ENCODE peak calls at places on chromosomes 16 and 17, in ten cellular contexts. E is thoracic aorta, U is epithelial cell of proximal tubule, M is OCI-LY7, Y is MM.1S, J is body of pancreas, Q is AG04450, L is AG10803, G is Peyer's patch, X is heart left ventricle. R is an unnamed sample.

GRCh38 chr17:55451203-55451641 is 29.6 kb upstream of the MMD start:
- DNase-seq in E (no peak), U (no peak), M (no peak), Y (no peak), J (no peak), Q (no peak), L (peak), G (no peak), X (no peak), R (peak)

GRCh38 chr16:48558269-48558915 is 51.6 kb downstream of the N4BP1 start:
- DNase-seq in E (no peak), U (no peak), M (no peak), Y (no peak), J (no peak), Q (no peak), L (peak), G (no peak), X (no peak), R (peak)

GRCh38 chr16:10517868-10518267 is 62.5 kb downstream of the EMP2 start:
- DNase-seq in E (no peak), U (no peak), M (no peak), Y (no peak), J (no peak), Q (no peak), L (no peak), G (no peak), X (no peak), R (no peak)

GRCh38 chr17:68955181-68955841 is at the start of gene ABCA8:
- DNase-seq in E (no peak), U (no peak), M (no peak), Y (no peak), J (peak), Q (peak), L (peak), G (no peak), X (peak), R (peak)

GRCh38 chr16:11130978-11131665 is 124.9 kb downstream of the SOCS1 start:
- DNase-seq in E (no peak), U (no peak), M (no peak), Y (no peak), J (no peak), Q (no peak), L (no peak), G (no peak), X (no peak), R (no peak)

GRCh38 chr16:80924372-80924978 is 82.2 kb downstream of the CMC2 start:
- DNase-seq in E (no peak), U (no peak), M (peak), Y (no peak), J (peak), Q (no peak), L (peak), G (no peak), X (peak), R (peak)

GRCh38 chr16:14309001-14309886 is 238.1 kb downstream of the MRTFB start:
- DNase-seq in E (no peak), U (no peak), M (peak), Y (no peak), J (peak), Q (no peak), L (peak), G (no peak), X (no peak), R (no peak)

GRCh38 chr16:8892101-8892575 is 10.0 kb downstream of the LITAFD start:
- DNase-seq in E (no peak), U (no peak), M (no peak), Y (no peak), J (no peak), Q (no peak), L (no peak), G (peak), X (no peak), R (no peak)

GRCh38 chr16:67923414-67924127 is 8.1 kb downstream of the CTRL start:
- DNase-seq in E (no peak), U (no peak), M (no peak), Y (no peak), J (peak), Q (no peak), L (no peak), G (no peak), X (no peak), R (peak)

GRCh38 chr17:72344613-72345012 is 223.8 kb downstream of the SOX9 start:
- DNase-seq in E (no peak), U (no peak), M (no peak), Y (no peak), J (no peak), Q (no peak), L (no peak), G (no peak), X (no peak), R (no peak)

GRCh38 chr16:9567674-9568073 is 476.2 kb downstream of the HAPSTR1 start:
- DNase-seq in E (no peak), U (no peak), M (no peak), Y (no peak), J (no peak), Q (no peak), L (no peak), G (no peak), X (no peak), R (no peak)

GRCh38 chr16:89334461-89334860 is 117.0 kb downstream of the ZNF778 start:
- DNase-seq in E (no peak), U (no peak), M (no peak), Y (no peak), J (no peak), Q (no peak), L (no peak), G (no peak), X (no peak), R (no peak)

GRCh38 chr17:66087073-66087472 is 104.9 kb downstream of the CEP112 start:
- DNase-seq in E (no peak), U (no peak), M (no peak), Y (no peak), J (no peak), Q (no peak), L (peak), G (no peak), X (no peak), R (peak)

GRCh38 chr16:11133344-11133921 is 122.6 kb downstream of the SOCS1 start:
- DNase-seq in E (peak), U (peak), M (no peak), Y (no peak), J (peak), Q (peak), L (peak), G (peak), X (peak), R (peak)

GRCh38 chr16:86512301-86512859 is 2.1 kb downstream of the FOXF1 start:
- DNase-seq in E (no peak), U (no peak), M (no peak), Y (no peak), J (no peak), Q (no peak), L (no peak), G (no peak), X (no peak), R (peak)

GRCh38 chr16:11165349-11165748 is 90.7 kb downstream of the SOCS1 start:
- DNase-seq in E (no peak), U (no peak), M (no peak), Y (no peak), J (no peak), Q (no peak), L (no peak), G (no peak), X (no peak), R (no peak)

GRCh38 chr17:55705847-55706246 is 16.8 kb downstream of the TMEM100 start:
- DNase-seq in E (no peak), U (no peak), M (no peak), Y (peak), J (no peak), Q (no peak), L (no peak), G (no peak), X (no peak), R (no peak)

GRCh38 chr17:79622776-79623175 is 11.9 kb upstream of the RBFOX3 start:
- DNase-seq in E (no peak), U (no peak), M (no peak), Y (no peak), J (peak), Q (no peak), L (no peak), G (no peak), X (peak), R (no peak)

GRCh38 chr17:50956750-50957523 is 90.8 kb upstream of the TOB1 start:
- DNase-seq in E (no peak), U (no peak), M (peak), Y (peak), J (peak), Q (peak), L (peak), G (peak), X (peak), R (peak)

GRCh38 chr16:72475688-72476087 is 303.7 kb upstream of the PMFBP1 start:
- DNase-seq in E (no peak), U (no peak), M (no peak), Y (no peak), J (no peak), Q (no peak), L (no peak), G (no peak), X (no peak), R (no peak)

GRCh38 chr17:6381052-6381451 is 53.9 kb downstream of the AIPL1 start:
- DNase-seq in E (no peak), U (no peak), M (no peak), Y (no peak), J (no peak), Q (no peak), L (peak), G (no peak), X (no peak), R (no peak)

GRCh38 chr17:40612510-40613244 is 34.9 kb downstream of the SMARCE1 start:
- DNase-seq in E (no peak), U (no peak), M (no peak), Y (no peak), J (no peak), Q (no peak), L (no peak), G (peak), X (no peak), R (no peak)

GRCh38 chr16:35910409-35910808 is 2451.0 kb downstream of the TP53TG3F start:
- DNase-seq in E (no peak), U (no peak), M (no peak), Y (no peak), J (no peak), Q (no peak), L (no peak), G (no peak), X (no peak), R (no peak)

GRCh38 chr17:79741751-79742588 is 11.2 kb downstream of the ENPP7 start:
- DNase-seq in E (no peak), U (no peak), M (peak), Y (peak), J (peak), Q (no peak), L (peak), G (peak), X (peak), R (peak)

GRCh38 chr17:49556183-49556943 is 19.3 kb upstream of the NXPH3 start:
- DNase-seq in E (no peak), U (no peak), M (peak), Y (peak), J (peak), Q (no peak), L (peak), G (peak), X (peak), R (peak)

GRCh38 chr17:12388206-12388605 is 277.5 kb upstream of the MYOCD start:
- DNase-seq in E (no peak), U (no peak), M (no peak), Y (no peak), J (no peak), Q (peak), L (peak), G (no peak), X (no peak), R (peak)

GRCh38 chr17:17424552-17424951 is 52.2 kb upstream of the MED9 start:
- DNase-seq in E (no peak), U (no peak), M (peak), Y (no peak), J (no peak), Q (no peak), L (no peak), G (no peak), X (no peak), R (no peak)

GRCh38 chr16:27242868-27243590 is 25.5 kb downstream of the NSMCE1 start:
- DNase-seq in E (peak), U (peak), M (no peak), Y (peak), J (no peak), Q (peak), L (peak), G (no peak), X (peak), R (peak)

GRCh38 chr17:81329279-81329926 is 34.3 kb upstream of the SLC38A10 start:
- DNase-seq in E (no peak), U (no peak), M (no peak), Y (peak), J (peak), Q (peak), L (peak), G (peak), X (peak), R (peak)

GRCh38 chr17:4860651-4861050 is 27.5 kb downstream of the MINK1 start:
- DNase-seq in E (no peak), U (no peak), M (no peak), Y (no peak), J (no peak), Q (no peak), L (no peak), G (no peak), X (no peak), R (no peak)
- H3K4me3 ChIP-seq in E (no peak), U (no peak), M (no peak), Y (no peak), J (no peak), Q (no peak), L (no peak), G (no peak), X (no peak), R (no peak)

DNA sequence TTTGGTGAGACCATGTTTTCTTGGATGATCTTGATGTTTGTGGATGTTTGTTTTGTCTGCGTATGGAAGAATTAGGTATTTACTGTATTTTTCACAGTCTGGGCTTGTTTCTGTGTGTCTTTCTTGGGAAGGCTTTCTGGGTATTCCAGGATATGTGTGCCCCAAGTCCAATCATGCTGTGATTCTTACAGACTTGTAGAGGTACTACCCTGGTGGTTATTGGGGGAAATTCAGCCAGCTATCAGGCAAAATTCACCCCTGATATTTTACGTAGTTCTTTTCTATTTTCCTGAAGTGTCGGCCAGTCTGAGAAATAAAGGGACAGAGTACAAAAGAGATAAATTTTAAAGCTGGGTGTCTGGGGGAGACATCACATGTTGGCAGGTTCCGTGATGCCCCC is 33.4 kb upstream of the ARL4D start:
- DNase-seq in E (no peak), U (no peak), M (no peak), Y (no peak), J (no peak), Q (no peak), L (no peak), G (no peak), X (no peak), R (no peak)
- TF ChIP-seq CTCF in E (no peak), U (peak), M (no peak), Y (peak), J (no peak), Q (peak), L (peak), G (no peak), X (no peak), R (peak)

GRCh38 chr17:36650096-36650764 is 48.8 kb downstream of the MRM1 start:
- DNase-seq in E (no peak), U (no peak), M (no peak), Y (no peak), J (no peak), Q (no peak), L (no peak), G (no peak), X (no peak), R (no peak)

GRCh38 chr17:36647598-36647997 is 46.2 kb downstream of the MRM1 start:
- DNase-seq in E (no peak), U (no peak), M (no peak), Y (no peak), J (no peak), Q (no peak), L (no peak), G (no peak), X (no peak), R (no peak)

GRCh38 chr17:36657390-36657762 is 56.0 kb downstream of the MRM1 start:
- DNase-seq in E (no peak), U (no peak), M (no peak), Y (no peak), J (no peak), Q (no peak), L (no peak), G (no peak), X (no peak), R (no peak)

GRCh38 chr17:36653374-36653773 is 52.0 kb downstream of the MRM1 start:
- DNase-seq in E (no peak), U (no peak), M (no peak), Y (no peak), J (no peak), Q (no peak), L (no peak), G (no peak), X (no peak), R (no peak)

DNA sequence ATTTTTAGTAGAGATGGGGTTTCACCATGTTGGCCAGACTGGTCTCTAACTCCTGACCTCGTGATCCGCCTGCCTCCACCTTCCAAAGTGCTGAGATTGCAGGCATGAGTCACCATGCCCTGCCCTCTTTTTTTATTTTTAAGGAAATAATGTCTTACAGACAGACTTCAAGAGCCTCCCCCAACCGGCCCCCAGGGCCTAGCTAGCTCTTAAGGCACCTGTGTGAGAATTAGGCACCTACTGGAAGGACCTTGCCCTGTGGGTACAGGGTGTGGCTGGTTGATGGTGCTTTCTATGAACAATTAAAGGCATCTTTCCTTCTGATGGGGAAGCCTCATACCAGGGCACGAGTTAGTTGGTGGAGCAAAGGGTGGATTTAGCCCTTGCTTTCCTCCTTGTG is 51.3 kb downstream of the MRM1 start:
- DNase-seq in E (no peak), U (no peak), M (no peak), Y (no peak), J (no peak), Q (no peak), L (no peak), G (no peak), X (no peak), R (peak)
- H3K4me3 ChIP-seq in E (no peak), U (no peak), M (no peak), Y (no peak), J (no peak), Q (no peak), L (no peak), G (no peak), X (no peak), R (no peak)

GRCh38 chr17:74043976-74044375 is 159.5 kb upstream of the RPL38 start:
- DNase-seq in E (no peak), U (no peak), M (no peak), Y (no peak), J (no peak), Q (no peak), L (no peak), G (no peak), X (no peak), R (no peak)
- TF ChIP-seq CTCF in E (no peak), U (no peak), M (no peak), Y (no peak), J (no peak), Q (no peak), L (no peak), G (no peak), X (no peak), R (no peak)

GRCh38 chr17:82664701-82665182 is 16.5 kb upstream of the WDR45B start:
- DNase-seq in E (no peak), U (no peak), M (no peak), Y (no peak), J (no peak), Q (no peak), L (no peak), G (no peak), X (peak), R (no peak)

GRCh38 chr17:82665226-82665625 is 17.0 kb upstream of the WDR45B start:
- DNase-seq in E (no peak), U (no peak), M (no peak), Y (no peak), J (no peak), Q (no peak), L (no peak), G (no peak), X (peak), R (no peak)

GRCh38 chr17:82662711-82663261 is 14.5 kb upstream of the WDR45B start:
- DNase-seq in E (no peak), U (no peak), M (no peak), Y (no peak), J (no peak), Q (no peak), L (no peak), G (no peak), X (peak), R (no peak)

GRCh38 chr17:82663381-82664275 is 15.4 kb upstream of the WDR45B start:
- DNase-seq in E (no peak), U (no peak), M (no peak), Y (no peak), J (no peak), Q (no peak), L (no peak), G (no peak), X (peak), R (no peak)

GRCh38 chr17:82664276-82664575 is 16.0 kb upstream of the WDR45B start:
- DNase-seq in E (no peak), U (no peak), M (no peak), Y (no peak), J (no peak), Q (no peak), L (no peak), G (no peak), X (peak), R (no peak)
- H3K4me3 ChIP-seq in E (no peak), U (no peak), M (no peak), Y (no peak), J (no peak), Q (no peak), L (no peak), G (no peak), X (no peak), R (no peak)

GRCh38 chr17:45648642-45649041 is 135.5 kb upstream of the CRHR1 start:
- DNase-seq in E (no peak), U (no peak), M (no peak), Y (no peak), J (no peak), Q (no peak), L (no peak), G (no peak), X (no peak), R (no peak)
- TF ChIP-seq CTCF in E (no peak), U (peak), M (peak), Y (peak), J (no peak), Q (no peak), L (no peak), G (no peak), X (no peak), R (no peak)

R was measured in choroid plexus epithelial cell.